ENCODE peak calls at places on chromosomes 2 and 18, in six cellular contexts. M, V, C, T, N and A are unnamed samples.
A peak's percentile ranks its signal among the peaks of the same experiment; 100 is the strongest.

GRCh38 chr2:234964631-234965461 is 13.0 kb downstream of the SH3BP4 start:
- DNase-seq in T (peak; percentile 55), C (no peak), N (peak; percentile 35), V (peak; percentile 58), M (no peak), A (no peak)

GRCh38 chr2:105375001-105375561 is 23.8 kb downstream of the FHL2 start:
- DNase-seq in T (peak; percentile 64), V (no peak), C (no peak), N (no peak), M (no peak), A (peak; percentile 81)

GRCh38 chr2:105961599-105962146 is 217.0 kb downstream of the NCK2 start:
- DNase-seq in N (peak; percentile 66), C (no peak), T (no peak), M (no peak), V (no peak), A (no peak)

GRCh38 chr18:32040936-32041335 is 22.3 kb downstream of the RNF125 start:
- DNase-seq in C (no peak), N (no peak), M (no peak), V (no peak), T (no peak), A (no peak)

GRCh38 chr2:234952270-234953115 is 676 bp downstream of the SH3BP4 start:
- DNase-seq in T (no peak), M (peak; percentile 59), V (peak; percentile 63), N (peak; percentile 72), C (no peak), A (no peak)

GRCh38 chr2:238906254-238906935 is 58.5 kb downstream of the TWIST2 start:
- DNase-seq in N (no peak), C (no peak), M (no peak), V (no peak), T (no peak), A (no peak)

GRCh38 chr18:46152436-46152807 is 48.2 kb downstream of the HAUS1 start:
- DNase-seq in T (peak; percentile 82), M (no peak), C (no peak), V (no peak), N (no peak), A (peak; percentile 44)

GRCh38 chr2:234363011-234363487 is 133.8 kb downstream of the ARL4C start:
- DNase-seq in N (peak; percentile 95), M (peak; percentile 68), C (no peak), T (peak; percentile 70), V (no peak), A (peak; percentile 6)

GRCh38 chr18:44742741-44743311 is 62.1 kb downstream of the SETBP1 start:
- DNase-seq in V (peak; percentile 91), N (no peak), C (no peak), M (no peak), T (peak; percentile 79), A (peak; percentile 30)

DNA sequence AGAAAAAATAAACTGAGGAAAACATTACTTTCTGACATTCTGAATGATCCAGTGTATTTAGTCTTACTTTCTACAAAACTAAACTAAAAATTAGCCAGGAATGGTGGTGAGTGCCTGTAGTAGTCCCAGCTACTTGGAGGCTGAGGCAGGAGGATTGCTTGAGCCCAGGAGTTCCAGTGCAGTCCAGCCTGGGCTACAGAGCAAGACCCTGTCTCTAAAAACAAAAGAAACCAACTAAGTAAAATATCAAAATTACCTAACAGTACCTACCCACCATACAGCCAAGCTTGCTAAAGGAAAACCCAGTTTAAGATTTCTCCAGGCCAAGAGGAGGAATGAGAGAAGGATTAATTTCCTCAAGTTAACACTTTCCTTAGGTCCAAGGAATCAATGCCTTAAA is 2.9 kb downstream of the HSPD1 start:
- DNase-seq in V (no peak), C (no peak), M (no peak), T (no peak), N (no peak), A (no peak)
- H3K4me3 ChIP-seq in V (no peak overlapping the region), C (peak overlapping the region; percentile 88), M (no peak overlapping the region), T (no peak overlapping the region), N (peak overlapping the region; percentile 88), A (no peak overlapping the region)

DNA sequence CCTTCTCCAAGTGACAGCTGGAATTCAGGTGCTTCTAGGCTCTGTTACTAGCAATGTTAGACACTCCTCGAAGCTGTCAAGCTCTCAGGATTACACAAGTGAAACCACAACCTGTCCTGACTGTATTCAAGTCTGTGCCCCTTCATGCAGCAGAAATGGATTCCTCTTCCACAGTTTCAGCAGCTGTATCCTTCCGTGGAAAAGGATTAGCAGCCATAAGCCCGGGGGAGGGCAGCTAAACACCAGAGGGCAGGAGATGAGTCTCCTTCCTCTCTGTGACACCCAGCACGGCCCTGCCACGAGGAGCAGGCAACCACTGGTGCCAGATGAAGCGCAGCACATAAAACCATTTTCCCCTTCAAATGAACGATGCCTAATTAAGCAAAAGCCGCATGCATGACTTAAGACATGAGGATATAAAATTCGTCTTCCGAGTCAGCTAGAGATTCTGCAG is 1.2 kb downstream of the ST3GAL5 start:
- DNase-seq in N (peak; percentile 68), M (peak; percentile 54), C (no peak), T (peak; percentile 48), V (peak; percentile 86), A (peak; percentile 47)
- TF ChIP-seq CTCF in N (peak; percentile 26), M (peak; percentile 18), C (peak; percentile 39), T (peak; percentile 48), V (no peak), A (peak; percentile 37)

DNA sequence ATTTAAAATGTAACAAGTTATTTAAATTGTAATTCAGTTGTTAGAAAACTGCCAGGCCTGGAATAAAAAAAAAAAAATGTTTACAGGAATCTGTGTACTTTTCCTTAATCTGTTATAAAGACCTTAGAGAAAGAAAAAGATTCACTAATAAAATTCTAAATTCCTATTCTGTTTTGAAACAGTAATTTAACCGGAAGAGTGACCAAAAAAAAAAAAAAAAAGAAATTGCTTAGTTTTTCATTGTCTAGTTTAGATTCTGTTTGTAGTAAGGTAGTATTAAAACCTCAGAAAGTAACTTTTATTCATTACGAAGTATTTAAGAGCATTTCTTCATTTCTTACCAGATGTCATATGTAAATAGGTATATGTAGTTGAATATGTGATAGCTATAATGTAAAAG is 2.5 kb downstream of the REL start:
- DNase-seq in C (no peak), V (no peak), T (no peak), M (no peak), N (no peak), A (no peak)
- H3K4me3 ChIP-seq in C (peak overlapping the region; percentile 78), V (peak overlapping the region; percentile 90), T (no peak overlapping the region), M (peak overlapping the region; percentile 54), N (peak overlapping the region; percentile 92), A (peak overlapping the region; percentile 82)

DNA sequence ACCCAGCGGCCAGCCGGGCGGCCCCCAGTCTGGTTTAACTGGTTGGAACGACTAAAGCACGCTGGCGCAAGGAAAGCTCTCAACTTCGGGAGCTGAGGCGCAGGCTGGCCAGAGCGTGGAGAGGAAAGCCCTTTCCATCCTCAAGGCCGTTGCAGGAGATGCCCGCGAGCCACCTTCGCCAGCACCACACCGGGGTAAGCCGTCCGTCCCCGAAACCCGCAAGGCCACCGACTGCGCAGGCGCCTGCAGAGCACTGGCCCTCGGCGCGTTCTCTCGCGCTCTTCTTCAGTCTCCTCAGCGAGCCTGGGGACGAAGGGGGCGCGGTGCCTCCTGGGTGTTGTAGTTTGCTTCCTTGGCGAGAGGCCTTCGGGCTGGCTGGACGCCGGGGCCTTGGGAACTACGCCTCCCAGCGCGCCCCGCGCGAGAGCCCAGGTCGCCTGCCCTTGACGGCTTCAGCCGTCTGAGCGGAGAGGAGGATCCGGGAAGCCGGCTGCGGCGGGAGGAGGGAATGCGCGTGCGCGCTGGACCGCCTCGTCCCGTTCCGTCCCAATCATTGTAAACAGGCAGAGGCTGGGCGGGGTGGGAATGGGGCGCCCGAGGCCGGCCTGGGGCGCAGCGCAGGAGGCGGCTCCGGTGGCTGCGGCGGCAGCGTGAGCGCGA is at the start of gene RALBP1:
- DNase-seq in M (peak; percentile 100), C (peak; percentile 94), V (peak; percentile 100), T (peak; percentile 99), N (peak; percentile 100), A (peak; percentile 100)
- TF ChIP-seq CTCF in M (peak; percentile 42), C (peak; percentile 39), V (no peak), T (peak; percentile 23), N (no peak), A (no peak)